ENCODE peak calls at places on chromosomes 5 and 9, in five cellular contexts. One of them, this sample, is unnamed.

GRCh38 chr9:111301195-111301594 is 28.8 kb downstream of the OR2K2 start:
- DNase-seq in HepG2: no peak
- DNase-seq in GM12878: no peak
- DNase-seq in H1: no peak
- DNase-seq in K562: no peak
- DNase-seq in this sample: no peak

GRCh38 chr5:13994606-13995336 is 50.3 kb upstream of the DNAH5 start:
- DNase-seq in HepG2: no peak
- DNase-seq in GM12878: no peak
- DNase-seq in H1: no peak
- DNase-seq in K562: no peak
- DNase-seq in this sample: no peak

GRCh38 chr5:108735790-108736189 is 11.9 kb upstream of the FER start:
- DNase-seq in HepG2: no peak
- DNase-seq in GM12878: no peak
- DNase-seq in H1: no peak
- DNase-seq in K562: no peak
- DNase-seq in this sample: no peak

GRCh38 chr9:91126761-91127420 is 234.8 kb downstream of the AUH start:
- DNase-seq in HepG2: no peak
- DNase-seq in GM12878: no peak
- DNase-seq in H1: no peak
- DNase-seq in K562: no peak
- DNase-seq in this sample: no peak

GRCh38 chr9:438961-439768 is 224.5 kb downstream of the DOCK8 start:
- DNase-seq in HepG2: no peak
- DNase-seq in GM12878: no peak
- DNase-seq in H1: no peak
- DNase-seq in K562: no peak
- DNase-seq in this sample: no peak

GRCh38 chr5:77850536-77851228 is 74.5 kb upstream of the TBCA start:
- DNase-seq in HepG2: no peak
- DNase-seq in GM12878: no peak
- DNase-seq in H1: no peak
- DNase-seq in K562: no peak
- DNase-seq in this sample: no peak

GRCh38 chr9:128392302-128393152 is 21.4 kb downstream of the URM1 start:
- DNase-seq in HepG2: no peak
- DNase-seq in GM12878: no peak
- DNase-seq in H1: no peak
- DNase-seq in K562: no peak
- DNase-seq in this sample: peak

GRCh38 chr5:62043289-62044274 is 262.4 kb upstream of the KIF2A start:
- DNase-seq in HepG2: no peak
- DNase-seq in GM12878: no peak
- DNase-seq in H1: peak
- DNase-seq in K562: no peak
- DNase-seq in this sample: peak

GRCh38 chr5:62732677-62733121 is 154.1 kb downstream of the LRRC70 start:
- DNase-seq in HepG2: no peak
- DNase-seq in GM12878: no peak
- DNase-seq in H1: no peak
- DNase-seq in K562: no peak
- DNase-seq in this sample: no peak

GRCh38 chr5:154487541-154487940 is 9.5 kb upstream of the HAND1 start:
- DNase-seq in HepG2: no peak
- DNase-seq in GM12878: peak
- DNase-seq in H1: no peak
- DNase-seq in K562: no peak
- DNase-seq in this sample: no peak

GRCh38 chr9:126248680-126249079 is 77.9 kb upstream of the MVB12B start:
- DNase-seq in HepG2: no peak
- DNase-seq in GM12878: no peak
- DNase-seq in H1: no peak
- DNase-seq in K562: no peak
- DNase-seq in this sample: no peak

GRCh38 chr5:33470544-33470943 is 29.8 kb downstream of the TARS1 start:
- DNase-seq in HepG2: peak
- DNase-seq in GM12878: no peak
- DNase-seq in H1: no peak
- DNase-seq in K562: no peak
- DNase-seq in this sample: no peak

GRCh38 chr5:64625678-64626077 is 64.6 kb upstream of the SHISAL2B start:
- DNase-seq in HepG2: no peak
- DNase-seq in GM12878: no peak
- DNase-seq in H1: no peak
- DNase-seq in K562: no peak
- DNase-seq in this sample: no peak

GRCh38 chr9:12785251-12785880 is 10.5 kb downstream of the LURAP1L start:
- DNase-seq in HepG2: no peak
- DNase-seq in GM12878: no peak
- DNase-seq in H1: no peak
- DNase-seq in K562: no peak
- DNase-seq in this sample: no peak

GRCh38 chr5:132180134-132180745 is 47.4 kb downstream of the P4HA2 start:
- DNase-seq in HepG2: peak
- DNase-seq in GM12878: no peak
- DNase-seq in H1: no peak
- DNase-seq in K562: peak
- DNase-seq in this sample: no peak

GRCh38 chr5:2532809-2533208 is 218.7 kb downstream of the IRX2 start:
- DNase-seq in HepG2: no peak
- DNase-seq in GM12878: no peak
- DNase-seq in H1: no peak
- DNase-seq in K562: no peak
- DNase-seq in this sample: no peak

GRCh38 chr5:135829681-135830383 is 4.6 kb upstream of the SLC25A48 start:
- DNase-seq in HepG2: peak
- DNase-seq in GM12878: no peak
- DNase-seq in H1: peak
- DNase-seq in K562: peak
- DNase-seq in this sample: peak

GRCh38 chr5:1659100-1660036 is 135.6 kb upstream of the LPCAT1 start:
- DNase-seq in HepG2: no peak
- DNase-seq in GM12878: no peak
- DNase-seq in H1: no peak
- DNase-seq in K562: no peak
- DNase-seq in this sample: no peak

DNA sequence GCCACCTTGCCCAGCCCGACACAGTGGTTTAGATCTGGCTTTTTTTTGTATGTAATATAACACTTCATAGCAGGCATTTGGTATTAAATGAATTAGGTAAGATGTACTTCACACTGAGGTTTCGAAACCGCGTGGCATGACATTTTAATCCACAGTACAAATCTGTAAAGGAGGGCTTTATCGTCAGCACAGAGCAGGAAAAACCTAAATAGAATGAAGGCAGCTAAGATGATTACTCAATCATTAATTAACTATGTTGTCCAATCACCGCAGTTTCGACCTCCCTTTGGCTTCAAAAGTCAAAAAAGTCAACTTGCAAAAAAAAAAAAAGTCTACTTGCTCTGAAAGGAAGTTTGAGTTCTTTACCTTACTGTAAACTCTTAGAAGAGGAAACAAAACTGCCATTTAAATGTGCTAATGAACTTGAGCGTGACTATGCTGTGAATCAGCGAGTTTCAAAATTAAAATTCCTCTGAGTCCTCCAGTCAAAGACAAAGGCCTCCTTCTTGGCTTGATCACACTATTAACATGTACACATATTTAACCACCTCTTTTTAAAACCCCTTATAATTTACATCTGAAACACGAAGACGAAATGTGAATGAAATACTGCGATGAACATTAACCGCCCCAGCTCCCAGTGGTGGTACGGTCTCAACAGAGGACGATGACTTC is 698 bp upstream of the SEC24A start:
- DNase-seq in HepG2: peak
- DNase-seq in GM12878: peak
- DNase-seq in H1: no peak
- DNase-seq in K562: no peak
- DNase-seq in this sample: no peak
- TF ChIP-seq ATF3 in HepG2: no peak
- TF ChIP-seq ATF3 in GM12878: no peak
- TF ChIP-seq ATF3 in H1: no peak
- TF ChIP-seq ATF3 in K562: no peak
- TF ChIP-seq ATF3 in this sample: no peak

GRCh38 chr9:123365881-123366528 is 10.0 kb downstream of the CRB2 start:
- DNase-seq in HepG2: no peak
- DNase-seq in GM12878: no peak
- DNase-seq in H1: peak
- DNase-seq in K562: no peak
- DNase-seq in this sample: peak
- TF ChIP-seq CTCF in HepG2: no peak
- TF ChIP-seq CTCF in GM12878: no peak
- TF ChIP-seq CTCF in H1: no peak
- TF ChIP-seq CTCF in K562: no peak
- TF ChIP-seq CTCF in this sample: no peak

GRCh38 chr9:123657921-123658320 is 272.0 kb downstream of the DENND1A start:
- DNase-seq in HepG2: no peak
- DNase-seq in GM12878: no peak
- DNase-seq in H1: no peak
- DNase-seq in K562: no peak
- DNase-seq in this sample: no peak

GRCh38 chr9:123658792-123659191 is 271.1 kb downstream of the DENND1A start:
- DNase-seq in HepG2: no peak
- DNase-seq in GM12878: no peak
- DNase-seq in H1: no peak
- DNase-seq in K562: no peak
- DNase-seq in this sample: no peak

GRCh38 chr9:123659358-123659757 is 270.6 kb downstream of the DENND1A start:
- DNase-seq in HepG2: no peak
- DNase-seq in GM12878: no peak
- DNase-seq in H1: no peak
- DNase-seq in K562: no peak
- DNase-seq in this sample: no peak

GRCh38 chr9:123662057-123662776 is 267.7 kb downstream of the DENND1A start:
- DNase-seq in HepG2: no peak
- DNase-seq in GM12878: peak
- DNase-seq in H1: no peak
- DNase-seq in K562: no peak
- DNase-seq in this sample: no peak

GRCh38 chr9:123660691-123661090 is 269.2 kb downstream of the DENND1A start:
- DNase-seq in HepG2: no peak
- DNase-seq in GM12878: no peak
- DNase-seq in H1: no peak
- DNase-seq in K562: no peak
- DNase-seq in this sample: no peak
- TF ChIP-seq USF2 in HepG2: no peak
- TF ChIP-seq USF2 in GM12878: no peak
- TF ChIP-seq USF2 in H1: no peak
- TF ChIP-seq USF2 in K562: no peak
- TF ChIP-seq USF2 in this sample: no peak

GRCh38 chr9:114486205-114486963 is 18.9 kb downstream of the WHRN start:
- DNase-seq in HepG2: no peak
- DNase-seq in GM12878: no peak
- DNase-seq in H1: no peak
- DNase-seq in K562: no peak
- DNase-seq in this sample: no peak
- TF ChIP-seq ATF3 in HepG2: no peak
- TF ChIP-seq ATF3 in GM12878: no peak
- TF ChIP-seq ATF3 in H1: no peak
- TF ChIP-seq ATF3 in K562: no peak
- TF ChIP-seq ATF3 in this sample: no peak

DNA sequence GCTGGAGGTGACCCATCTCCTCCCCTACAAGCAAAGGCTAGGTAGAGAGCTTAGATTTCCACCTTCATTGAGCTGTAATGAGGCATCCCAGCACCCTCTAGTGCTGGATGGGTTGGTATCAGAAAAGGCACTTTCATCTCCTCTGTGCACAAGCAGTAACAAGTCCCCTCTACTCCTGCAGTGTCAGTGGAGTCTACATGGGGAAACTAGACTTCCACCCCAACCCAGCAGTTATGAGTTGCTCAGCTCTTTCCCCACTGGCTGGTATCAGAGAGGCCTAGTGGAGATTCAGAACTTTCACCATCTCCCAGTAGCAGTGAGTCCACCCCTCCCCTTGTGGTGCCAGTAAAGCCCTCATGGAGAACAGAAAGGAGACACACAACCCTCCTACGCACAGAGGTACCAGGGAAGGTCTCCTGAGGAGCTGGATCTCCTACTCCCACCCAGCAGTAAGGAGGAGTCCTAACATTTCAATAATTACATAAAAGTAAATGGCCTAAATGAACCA is 17.8 kb downstream of the FCN1 start:
- DNase-seq in HepG2: no peak
- DNase-seq in GM12878: no peak
- DNase-seq in H1: no peak
- DNase-seq in K562: no peak
- DNase-seq in this sample: no peak
- TF ChIP-seq CTCF in HepG2: no peak
- TF ChIP-seq CTCF in GM12878: no peak
- TF ChIP-seq CTCF in H1: no peak
- TF ChIP-seq CTCF in K562: no peak
- TF ChIP-seq CTCF in this sample: no peak

GRCh38 chr5:39428639-39429038 is 3.9 kb upstream of the DAB2 start:
- DNase-seq in HepG2: no peak
- DNase-seq in GM12878: no peak
- DNase-seq in H1: no peak
- DNase-seq in K562: no peak
- DNase-seq in this sample: no peak

GRCh38 chr5:39432687-39433086 is 7.9 kb upstream of the DAB2 start:
- DNase-seq in HepG2: no peak
- DNase-seq in GM12878: no peak
- DNase-seq in H1: no peak
- DNase-seq in K562: no peak
- DNase-seq in this sample: no peak

GRCh38 chr5:39427633-39428032 is 2.9 kb upstream of the DAB2 start:
- DNase-seq in HepG2: peak
- DNase-seq in GM12878: no peak
- DNase-seq in H1: no peak
- DNase-seq in K562: no peak
- DNase-seq in this sample: no peak

GRCh38 chr5:39433123-39433522 is 8.3 kb upstream of the DAB2 start:
- DNase-seq in HepG2: no peak
- DNase-seq in GM12878: no peak
- DNase-seq in H1: no peak
- DNase-seq in K562: no peak
- DNase-seq in this sample: no peak

DNA sequence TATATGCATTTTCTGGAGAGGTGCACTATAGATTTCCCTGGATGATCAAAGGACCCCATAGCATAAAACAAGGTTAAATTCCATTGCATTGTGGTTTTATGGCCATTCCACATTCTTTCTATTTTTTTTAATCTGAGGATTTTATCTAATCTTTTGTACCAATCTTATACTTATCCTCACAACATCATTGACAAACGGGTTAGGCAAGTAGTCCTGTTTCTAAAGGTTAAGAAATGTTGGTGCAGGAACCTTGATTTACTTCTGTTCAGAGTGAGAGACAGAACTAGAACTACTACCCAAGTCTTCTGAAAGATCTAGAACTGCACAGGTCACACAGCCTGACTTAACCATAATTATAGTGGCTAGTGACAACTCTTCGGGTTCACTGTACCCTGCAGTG is 5.7 kb upstream of the DAB2 start:
- DNase-seq in HepG2: no peak
- DNase-seq in GM12878: no peak
- DNase-seq in H1: no peak
- DNase-seq in K562: no peak
- DNase-seq in this sample: no peak
- TF ChIP-seq USF2 in HepG2: no peak
- TF ChIP-seq USF2 in GM12878: no peak
- TF ChIP-seq USF2 in H1: no peak
- TF ChIP-seq USF2 in K562: no peak
- TF ChIP-seq USF2 in this sample: no peak

This sample was measured in WTC11.